ENCODE peak calls at places on chromosome 6, in four cellular contexts. R, X, N and Y are unnamed samples.

GRCh38 chr6:2674857-2675256 is 75.9 kb downstream of the MYLK4 start:
- DNase-seq in R (no peak), X (no peak), N (no peak), Y (no peak)

GRCh38 chr6:1461207-1461606 is 71.8 kb downstream of the FOXF2 start:
- DNase-seq in N (no peak), R (no peak), X (no peak), Y (no peak)

GRCh38 chr6:113094781-113095180 is 747.7 kb downstream of the RFPL4B start:
- DNase-seq in N (no peak), X (no peak), R (no peak), Y (no peak)

GRCh38 chr6:147508073-147508870 is at the start of gene SAMD5:
- DNase-seq in R (peak), N (peak), X (peak), Y (peak)

GRCh38 chr6:169407338-169407737 is 153.7 kb upstream of the THBS2 start:
- DNase-seq in N (no peak), R (no peak), X (no peak), Y (no peak)

GRCh38 chr6:32397252-32397920 is 9.6 kb downstream of the BTNL2 start:
- DNase-seq in N (no peak), X (no peak), R (no peak), Y (no peak)

GRCh38 chr6:156587751-156588301 is 189.4 kb upstream of the ARID1B start:
- DNase-seq in R (no peak), X (no peak), N (no peak), Y (no peak)

GRCh38 chr6:118917550-118918321 is 17.2 kb downstream of the MCM9 start:
- DNase-seq in R (no peak), X (no peak), N (no peak), Y (no peak)

GRCh38 chr6:14117158-14118090 is at the start of gene CD83:
- DNase-seq in R (peak), X (peak), N (peak), Y (peak)

GRCh38 chr6:26537846-26538571 is at the start of gene HMGN4:
- DNase-seq in R (peak), N (peak), X (peak), Y (peak)

GRCh38 chr6:105384004-105384403 is 18.9 kb downstream of the PREP start:
- DNase-seq in R (peak), N (no peak), X (no peak), Y (no peak)

GRCh38 chr6:116126032-116126431 is at the start of gene COL10A1:
- DNase-seq in N (no peak), X (no peak), R (no peak), Y (no peak)

GRCh38 chr6:16228709-16229665 is 9.4 kb upstream of the GMPR start:
- DNase-seq in R (no peak), X (no peak), N (peak), Y (no peak)

GRCh38 chr6:16227605-16228004 is 10.8 kb upstream of the GMPR start:
- DNase-seq in N (no peak), R (peak), X (no peak), Y (no peak)

GRCh38 chr6:16229710-16230109 is 8.7 kb upstream of the GMPR start:
- DNase-seq in X (no peak), R (no peak), N (no peak), Y (no peak)

GRCh38 chr6:16227048-16227562 is 11.3 kb upstream of the GMPR start:
- DNase-seq in N (no peak), R (no peak), X (no peak), Y (no peak)

DNA sequence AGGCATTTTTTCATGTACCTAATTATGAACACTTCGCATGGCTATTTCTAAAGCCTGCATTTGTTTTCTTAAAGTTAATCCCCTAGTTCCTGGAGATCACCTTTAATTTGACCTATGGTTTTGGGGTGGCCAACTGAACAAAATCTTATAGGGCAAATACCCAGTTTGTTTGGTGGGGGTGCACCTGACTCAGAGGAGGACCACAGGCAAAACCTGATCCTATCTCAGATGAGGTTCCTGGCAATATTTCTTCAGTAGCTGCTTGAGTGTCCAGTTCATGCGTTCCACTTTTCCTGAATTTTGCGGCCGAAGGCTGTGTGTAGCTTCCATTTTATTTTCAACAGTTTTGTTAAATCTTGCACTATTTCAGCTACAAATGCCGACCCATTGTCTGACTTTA is 10.3 kb upstream of the GMPR start:
- DNase-seq in R (no peak), X (no peak), N (no peak), Y (no peak)
- TF ChIP-seq POLR2AphosphoS5 in R (no peak), X (no peak), N (no peak), Y (no peak)

DNA sequence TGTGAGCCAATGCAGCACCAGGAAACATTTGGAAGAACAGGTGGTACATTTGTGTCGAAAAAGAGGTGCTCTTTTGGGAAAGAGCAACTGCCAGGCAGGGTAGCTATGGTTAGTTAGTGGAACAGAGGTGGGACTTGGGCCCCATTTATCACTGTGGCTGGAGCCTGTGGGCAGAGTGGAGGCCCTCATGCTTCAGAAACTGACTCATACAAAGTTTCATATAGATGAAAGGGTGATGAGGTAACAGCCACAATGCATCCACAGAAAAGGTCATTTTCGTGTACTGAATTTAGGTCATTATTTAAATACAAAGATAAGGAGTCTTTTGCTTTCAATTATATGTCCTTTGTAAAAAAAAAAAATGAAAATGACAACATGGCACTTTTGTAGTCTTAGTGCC is 76.4 kb upstream of the HS3ST5 start:
- DNase-seq in R (no peak), N (no peak), X (no peak), Y (no peak)
- TF ChIP-seq POLR2AphosphoS5 in R (no peak), N (no peak), X (no peak), Y (no peak)

GRCh38 chr6:158803733-158804143 is 15.4 kb downstream of the EZR start:
- DNase-seq in X (no peak), R (no peak), N (peak), Y (no peak)
- TF ChIP-seq POLR2AphosphoS5 in X (no peak), R (no peak), N (peak), Y (no peak)

DNA sequence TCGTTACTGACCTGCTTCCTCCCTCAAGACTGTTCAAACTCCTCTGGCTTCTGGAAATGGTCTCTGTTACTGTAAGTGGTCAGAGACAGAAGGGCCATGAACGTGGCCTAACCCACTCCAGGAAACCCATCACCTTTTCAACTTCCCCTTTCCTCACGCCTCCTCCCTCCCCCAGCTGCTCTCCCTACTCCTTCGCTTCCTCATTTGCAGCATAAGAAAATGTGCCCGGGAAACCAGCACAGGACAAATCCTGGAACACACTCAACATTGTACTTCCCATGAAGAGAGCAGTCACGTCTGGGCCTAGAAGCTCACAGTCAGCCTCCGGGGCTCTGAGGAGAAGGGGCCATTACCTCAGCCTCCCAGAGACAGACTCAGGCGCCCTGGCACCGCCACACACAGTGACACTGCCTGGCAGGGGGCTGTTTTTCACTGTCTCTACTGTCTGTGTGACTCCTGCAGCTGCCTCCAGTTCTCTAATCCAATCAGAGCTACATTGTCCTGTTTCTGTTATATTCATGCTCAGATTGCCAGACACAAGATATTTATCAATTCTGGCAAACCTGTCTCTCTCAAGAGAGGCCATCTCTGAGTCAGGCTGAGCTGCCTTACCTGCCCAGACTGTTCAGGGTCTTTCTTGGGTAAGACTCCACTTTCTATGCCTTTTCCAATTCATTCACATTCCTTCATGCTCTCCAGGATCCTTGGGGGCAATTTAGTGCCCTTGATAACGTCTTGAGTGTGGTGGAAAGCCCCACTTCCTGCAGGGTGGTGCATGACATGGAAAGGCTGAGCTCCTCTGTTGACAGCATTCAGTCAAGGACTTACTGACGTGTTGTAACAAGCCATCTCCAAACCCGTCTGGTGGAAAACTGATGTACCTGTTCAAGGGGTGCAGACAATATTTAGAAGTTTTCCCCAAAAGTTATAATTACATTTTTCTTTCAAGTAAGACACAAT is 242.2 kb downstream of the HIVEP2 start:
- DNase-seq in R (peak), N (no peak), X (peak), Y (peak)
- TF ChIP-seq POLR2AphosphoS5 in R (no peak), N (no peak), X (no peak), Y (peak)

DNA sequence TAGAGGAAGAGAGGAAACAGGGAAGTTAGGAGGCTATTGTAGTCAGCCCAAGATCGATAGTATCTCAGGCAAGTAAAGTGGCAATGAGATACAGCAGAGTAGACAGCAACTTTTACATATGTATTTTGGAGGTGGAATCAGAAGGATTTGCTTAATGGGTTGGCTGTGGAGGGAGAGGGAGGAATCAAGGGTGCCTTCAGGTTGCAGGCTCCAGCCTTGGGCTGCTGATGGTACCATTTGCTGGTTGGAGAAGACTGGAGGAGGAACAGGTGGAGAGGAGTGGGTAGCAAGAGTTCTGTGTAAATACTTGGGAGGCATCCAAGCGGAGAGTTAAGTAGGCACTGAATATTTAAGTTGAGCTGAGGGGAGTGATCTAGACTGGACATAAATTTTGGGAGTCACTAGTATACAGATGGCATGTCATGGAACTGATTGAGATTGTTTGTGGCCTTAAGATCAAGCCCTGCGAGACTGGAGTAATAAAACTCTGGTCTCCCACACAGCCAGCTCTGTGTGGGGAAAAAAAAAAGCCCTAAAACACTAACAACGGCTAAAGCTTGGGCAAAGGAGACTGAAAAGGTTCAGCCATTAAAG is 5.3 kb downstream of the BICRAL start:
- DNase-seq in N (no peak), R (no peak), X (no peak), Y (no peak)
- TF ChIP-seq POLR2AphosphoS5 in N (no peak), R (peak), X (no peak), Y (no peak)